ENCODE peak calls at places on chromosome 16, in four cellular contexts. F, U, X and A are unnamed samples. For H3K9me1, the result is how much of the 10 kb centered on the place peaks cover.

GRCh38 chr16:17784073-17784472 is 313.3 kb upstream of the XYLT1 start:
- DNase-seq in X (no peak), F (peak), U (peak), A (no peak)

GRCh38 chr16:66416981-66417700 is 10.0 kb upstream of the BEAN1 start:
- DNase-seq in X (no peak), F (peak), U (no peak), A (peak)

GRCh38 chr16:81556715-81557284 is 112.2 kb downstream of the CMIP start:
- DNase-seq in U (no peak), F (no peak), X (no peak), A (no peak)

GRCh38 chr16:7330709-7331108 is 1.9 kb upstream of the RBFOX1 start:
- DNase-seq in F (no peak), X (no peak), U (no peak), A (no peak)

GRCh38 chr16:53115773-53116172 is 61.0 kb downstream of the CHD9 start:
- DNase-seq in X (no peak), U (no peak), F (no peak), A (no peak)

GRCh38 chr16:3573146-3573815 is 3.9 kb downstream of the NLRC3 start:
- DNase-seq in X (no peak), F (no peak), U (no peak), A (no peak)

GRCh38 chr16:6684076-6684673 is 648.5 kb upstream of the RBFOX1 start:
- DNase-seq in U (peak), X (no peak), F (no peak), A (no peak)

GRCh38 chr16:73048292-73049050 is 543 bp upstream of the ZFHX3 start:
- DNase-seq in F (no peak), X (peak), U (no peak), A (no peak)

GRCh38 chr16:19583665-19584300 is 28.3 kb downstream of the VPS35L start:
- DNase-seq in X (peak), F (peak), U (peak), A (peak)

GRCh38 chr16:50547340-50547865 is 793 bp upstream of the NKD1 start:
- DNase-seq in X (no peak), U (no peak), F (no peak), A (no peak)

GRCh38 chr16:13923703-13924298 is 3.8 kb downstream of the ERCC4 start:
- DNase-seq in U (peak), F (peak), X (peak), A (no peak)

GRCh38 chr16:52069866-52070265 is 477.1 kb downstream of the TOX3 start:
- DNase-seq in F (peak), U (no peak), X (no peak), A (no peak)

GRCh38 chr16:86697715-86698114 is 119.4 kb downstream of the FOXL1 start:
- DNase-seq in U (no peak), X (peak), F (peak), A (no peak)

GRCh38 chr16:10242076-10242475 is 59.8 kb upstream of the GRIN2A start:
- DNase-seq in F (no peak), U (no peak), X (no peak), A (no peak)

GRCh38 chr16:85683363-85683762 is 5.4 kb downstream of the GINS2 start:
- DNase-seq in U (no peak), X (no peak), F (no peak), A (no peak)

GRCh38 chr16:31700530-31701388 is 172.8 kb upstream of the ZNF267 start:
- DNase-seq in U (peak), X (no peak), F (peak), A (no peak)

GRCh38 chr16:78605548-78606097 is 506.2 kb downstream of the WWOX start:
- DNase-seq in X (no peak), F (no peak), U (no peak), A (no peak)

GRCh38 chr16:57620316-57621231 is 7.9 kb upstream of the ADGRG1 start:
- DNase-seq in F (no peak), X (no peak), U (no peak), A (no peak)

GRCh38 chr16:20348365-20349185 is 3.9 kb downstream of the UMOD start:
- DNase-seq in F (no peak), U (peak), X (no peak), A (no peak)

GRCh38 chr16:17037499-17037898 is 433.3 kb downstream of the XYLT1 start:
- DNase-seq in U (no peak), X (no peak), F (no peak), A (no peak)

GRCh38 chr16:89645122-89645521 is 12.4 kb downstream of the CHMP1A start:
- DNase-seq in U (no peak), X (no peak), F (no peak), A (no peak)

GRCh38 chr16:75225092-75225491 is 6.3 kb downstream of the CTRB1 start:
- DNase-seq in U (no peak), X (peak), F (peak), A (no peak)

GRCh38 chr16:13063457-13063856 is 162.1 kb downstream of the SHISA9 start:
- DNase-seq in U (no peak), F (no peak), X (no peak), A (no peak)

GRCh38 chr16:70605284-70605659 is 41.1 kb upstream of the IL34 start:
- DNase-seq in U (no peak), X (no peak), F (peak), A (no peak)

GRCh38 chr16:86833136-86833535 is 254.8 kb downstream of the FOXL1 start:
- DNase-seq in X (no peak), U (no peak), F (peak), A (no peak)

GRCh38 chr16:17304124-17304813 is 166.5 kb downstream of the XYLT1 start:
- DNase-seq in X (no peak), U (no peak), F (peak), A (no peak)

GRCh38 chr16:2361129-2361528 is 20.6 kb upstream of the ABCA3 start:
- DNase-seq in U (no peak), X (no peak), F (no peak), A (no peak)

GRCh38 chr16:19659554-19659953 is 58.5 kb downstream of the KNOP1 start:
- DNase-seq in X (no peak), F (peak), U (no peak), A (no peak)

GRCh38 chr16:86740817-86741799 is 162.8 kb downstream of the FOXL1 start:
- DNase-seq in X (peak), F (peak), U (no peak), A (no peak)

GRCh38 chr16:1771072-1771863 is at the start of gene NME3:
- DNase-seq in U (peak), F (peak), X (peak), A (no peak)

GRCh38 chr16:4376126-4376819 is 4.6 kb downstream of the VASN start:
- DNase-seq in F (peak), X (no peak), U (no peak), A (no peak)

GRCh38 chr16:88458039-88458772 is 5.1 kb downstream of the ZFPM1 start:
- DNase-seq in U (no peak), X (no peak), F (no peak), A (no peak)

GRCh38 chr16:88454315-88455057 is 1.4 kb downstream of the ZFPM1 start:
- DNase-seq in X (peak), U (no peak), F (no peak), A (no peak)

GRCh38 chr16:88458773-88459235 is 5.7 kb downstream of the ZFPM1 start:
- DNase-seq in U (no peak), X (no peak), F (no peak), A (no peak)

GRCh38 chr16:88455610-88456355 is 2.7 kb downstream of the ZFPM1 start:
- DNase-seq in F (peak), X (peak), U (peak), A (no peak)

DNA sequence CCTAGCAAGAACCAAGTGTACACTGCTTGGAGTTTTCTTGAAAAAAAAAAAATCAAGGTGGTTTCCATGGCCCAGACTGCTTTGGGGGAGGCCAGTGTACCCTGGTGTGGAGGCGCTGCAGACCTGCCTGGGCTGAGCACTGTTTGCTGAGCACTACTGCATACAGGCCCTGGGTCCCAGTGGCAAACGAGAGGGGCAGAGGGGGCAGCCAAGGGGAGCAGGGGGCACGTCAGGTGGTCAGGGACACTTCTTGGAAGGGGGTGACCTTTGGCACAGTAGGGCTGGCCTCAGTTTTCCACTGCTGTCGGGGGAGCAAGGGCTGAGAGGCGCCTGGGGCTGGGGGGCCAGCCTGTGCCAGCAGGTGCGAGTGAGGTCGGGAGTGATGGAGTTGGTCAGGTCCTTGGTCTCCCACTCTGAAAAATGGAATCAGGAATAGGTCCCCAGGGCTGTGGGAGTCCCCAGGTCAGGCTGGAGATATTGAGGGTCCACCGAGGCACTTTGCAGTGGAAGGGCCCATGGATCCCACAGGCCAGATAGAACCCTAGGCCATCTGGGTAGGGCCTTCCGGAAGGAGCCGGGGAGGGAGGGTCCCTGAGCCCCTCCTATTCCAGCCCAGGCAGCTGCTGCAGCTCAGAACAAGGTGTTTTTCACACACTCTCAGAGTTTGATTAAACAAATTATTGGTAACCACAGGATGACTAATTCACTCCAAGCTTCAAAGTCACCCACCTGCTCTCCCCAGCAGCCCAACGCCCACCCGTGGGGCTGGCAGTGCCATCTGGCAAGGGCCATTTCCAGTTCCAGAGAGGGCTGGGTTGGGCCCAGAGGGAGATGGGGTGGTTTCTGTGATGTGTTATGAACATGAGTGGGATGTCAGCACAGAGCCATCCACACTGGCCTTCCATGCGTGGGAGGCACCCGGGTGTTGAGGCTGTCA is 3.5 kb downstream of the ZFPM1 start:
- DNase-seq in U (no peak), F (no peak), X (no peak), A (no peak)
- H2AFZ ChIP-seq in U (no peak), F (peak), X (no peak), A (no peak)

GRCh38 chr16:67438098-67438791 is 7.3 kb downstream of the HSD11B2 start:
- DNase-seq in F (no peak), X (no peak), U (no peak), A (no peak)
- H3K9me1 ChIP-seq in F (under half), X (under half), U (under half), A (under half)

DNA sequence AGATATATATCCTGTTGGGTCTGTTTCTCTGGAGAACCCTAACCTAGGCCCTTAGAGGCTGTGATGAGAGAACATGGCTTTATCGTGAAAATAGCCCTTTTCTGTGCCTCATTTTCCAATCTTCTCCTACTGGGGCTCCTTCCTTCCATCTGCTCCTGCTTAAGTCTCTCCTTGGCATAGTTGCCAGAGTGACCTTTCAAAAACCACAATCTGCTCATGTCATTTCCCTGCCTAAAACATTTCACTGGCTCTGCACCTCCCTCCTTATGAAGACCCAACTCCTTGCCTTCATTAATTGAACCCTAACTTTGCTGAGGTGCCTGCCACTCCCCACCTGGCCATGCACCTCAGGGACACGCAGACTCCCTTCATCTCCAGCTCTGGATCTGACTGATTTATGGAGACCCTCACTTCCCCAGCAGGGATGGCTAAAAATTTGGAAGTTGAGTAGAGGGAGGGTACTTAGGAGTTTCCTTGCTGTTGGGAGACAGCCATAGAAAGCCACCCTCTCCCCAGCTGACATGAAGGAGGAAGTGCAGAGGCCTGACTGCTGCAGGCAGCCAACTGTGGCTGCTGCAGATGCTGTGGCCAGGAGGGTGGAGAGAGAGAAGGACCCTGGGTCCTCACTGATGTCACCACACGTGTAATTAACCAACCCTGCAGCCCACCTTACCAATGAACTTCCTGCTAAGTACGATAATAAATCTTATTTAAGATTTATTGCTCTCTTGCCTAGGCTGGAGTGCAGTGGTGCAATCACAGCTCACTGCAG is 6.3 kb upstream of the GGA2 start:
- DNase-seq in F (no peak), U (no peak), X (no peak), A (no peak)
- H2AFZ ChIP-seq in F (peak), U (no peak), X (no peak), A (no peak)

DNA sequence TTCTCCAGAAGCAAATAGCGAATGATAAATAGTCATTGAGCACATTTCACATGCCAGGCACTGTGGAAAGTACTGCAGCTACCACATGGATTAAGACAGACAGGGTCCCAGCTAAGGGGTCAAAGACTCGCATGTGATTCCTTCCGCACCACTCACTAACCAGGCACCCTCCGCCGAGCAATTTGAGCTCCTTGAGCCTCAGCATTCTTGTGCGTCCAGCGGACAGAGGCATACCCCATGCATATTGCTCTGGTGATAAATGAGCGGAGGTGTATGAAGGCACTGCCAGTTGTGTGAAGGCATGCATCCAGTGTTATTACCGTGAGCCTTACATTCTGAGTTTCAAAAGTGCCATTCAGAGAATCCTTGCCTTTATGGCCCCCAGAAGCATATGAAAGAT is 358.7 kb downstream of the HS3ST4 start:
- DNase-seq in F (no peak), U (no peak), X (no peak), A (no peak)
- H3K9me1 ChIP-seq in F (under half), U (under half), X (under half), A (under half)

DNA sequence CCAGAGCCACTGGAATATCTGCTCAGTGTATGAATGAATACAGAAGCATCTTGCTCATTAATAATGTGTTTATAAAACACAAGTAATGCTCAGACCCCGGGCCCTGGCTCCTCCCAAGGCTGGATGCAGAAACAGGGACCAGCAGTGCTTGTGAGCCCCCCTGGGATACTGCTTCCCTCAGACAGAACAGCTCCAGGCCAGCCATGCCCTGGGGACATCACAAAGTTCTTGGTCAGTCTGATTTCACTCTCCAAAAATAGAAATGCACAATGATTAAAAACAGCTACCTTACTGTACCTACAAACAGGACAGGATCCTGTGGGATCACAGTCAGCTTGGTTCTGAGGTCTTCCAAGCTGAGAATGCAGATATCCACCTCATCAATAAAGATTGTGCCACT is 68.2 kb downstream of the ABCC12 start:
- DNase-seq in F (no peak), X (no peak), U (no peak), A (no peak)
- H2AFZ ChIP-seq in F (no peak), X (no peak), U (no peak), A (no peak)